ENCODE peak calls at places on chromosome 17, in four cellular contexts. U is H1, Y is HepG2, C is GM12878. R is an unnamed sample.

GRCh38 chr17:1755252-1755992 is 6.4 kb upstream of the SERPINF1 start:
- DNase-seq in U (no peak), Y (no peak), C (no peak), R (no peak)

GRCh38 chr17:31657876-31658275 is 201.2 kb downstream of the COPRS start:
- DNase-seq in U (no peak), Y (no peak), C (no peak), R (no peak)

GRCh38 chr17:17119533-17119932 is 77.3 kb downstream of the MPRIP start:
- DNase-seq in U (no peak), Y (no peak), C (peak; percentile 11), R (no peak)

GRCh38 chr17:7308625-7309433 is 1.4 kb downstream of the EIF5A start:
- DNase-seq in U (peak; percentile 75), Y (peak; percentile 79), C (peak; percentile 67), R (peak; percentile 35)

GRCh38 chr17:29929006-29929543 is 953 bp downstream of the SSH2 start:
- DNase-seq in U (peak; percentile 53), Y (peak; percentile 21), C (no peak), R (peak; percentile 22)

GRCh38 chr17:58232707-58233156 is 5.7 kb upstream of the LPO start:
- DNase-seq in U (no peak), Y (no peak), C (peak; percentile 87), R (peak; percentile 57)

GRCh38 chr17:47223007-47223406 is 13.9 kb downstream of the MYL4 start:
- DNase-seq in U (no peak), Y (no peak), C (no peak), R (no peak)

GRCh38 chr17:19569785-19570496 is 36.3 kb downstream of the SLC47A1 start:
- DNase-seq in U (no peak), Y (no peak), C (no peak), R (no peak)

GRCh38 chr17:76701471-76701967 is 9.2 kb downstream of the MXRA7 start:
- DNase-seq in U (no peak), Y (peak; percentile 80), C (no peak), R (no peak)

GRCh38 chr17:80968602-80969029 is 23.0 kb upstream of the CHMP6 start:
- DNase-seq in U (no peak), Y (no peak), C (no peak), R (no peak)

GRCh38 chr17:4934173-4934979 is 2.3 kb downstream of the GP1BA start:
- DNase-seq in U (no peak), Y (peak; percentile 46), C (no peak), R (peak; percentile 28)

GRCh38 chr17:39107973-39108372 is 43.5 kb downstream of the PLXDC1 start:
- DNase-seq in U (no peak), Y (no peak), C (no peak), R (peak; percentile 15)

GRCh38 chr17:36942031-36942599 is 4.8 kb downstream of the LHX1 start:
- DNase-seq in U (peak; percentile 80), Y (no peak), C (no peak), R (no peak)

GRCh38 chr17:65102235-65102634 is 34.9 kb upstream of the RGS9 start:
- DNase-seq in U (no peak), Y (no peak), C (no peak), R (no peak)

GRCh38 chr17:73342057-73342522 is 30.3 kb upstream of the CDC42EP4 start:
- DNase-seq in U (peak; percentile 78), Y (no peak), C (peak; percentile 20), R (no peak)

GRCh38 chr17:47999612-48000011 is 28.7 kb downstream of the CDK5RAP3 start:
- DNase-seq in U (no peak), Y (no peak), C (no peak), R (no peak)

GRCh38 chr17:3838206-3838605 is 7.8 kb downstream of the NCBP3 start:
- DNase-seq in U (no peak), Y (no peak), C (no peak), R (no peak)

GRCh38 chr17:51035436-51035835 is 85.2 kb downstream of the SPAG9 start:
- DNase-seq in U (no peak), Y (no peak), C (no peak), R (no peak)

GRCh38 chr17:58666858-58667267 is 25.0 kb downstream of the TEX14 start:
- DNase-seq in U (no peak), Y (no peak), C (no peak), R (peak; percentile 77)

GRCh38 chr17:27442702-27443101 is 13.5 kb upstream of the KSR1 start:
- DNase-seq in U (no peak), Y (no peak), C (no peak), R (no peak)
- TF ChIP-seq KDM1A in U (no peak), Y (no peak), C (no peak), R (no peak)

GRCh38 chr17:33014751-33015150 is 23.1 kb downstream of the SPACA3 start:
- DNase-seq in U (peak; percentile 22), Y (peak; percentile 15), C (no peak), R (no peak)
- H3K36me3 ChIP-seq in U (no peaks in the 10 kb centered on the region), Y (no peaks in the 10 kb centered on the region), C (no peaks in the 10 kb centered on the region), R (no peaks in the 10 kb centered on the region)

DNA sequence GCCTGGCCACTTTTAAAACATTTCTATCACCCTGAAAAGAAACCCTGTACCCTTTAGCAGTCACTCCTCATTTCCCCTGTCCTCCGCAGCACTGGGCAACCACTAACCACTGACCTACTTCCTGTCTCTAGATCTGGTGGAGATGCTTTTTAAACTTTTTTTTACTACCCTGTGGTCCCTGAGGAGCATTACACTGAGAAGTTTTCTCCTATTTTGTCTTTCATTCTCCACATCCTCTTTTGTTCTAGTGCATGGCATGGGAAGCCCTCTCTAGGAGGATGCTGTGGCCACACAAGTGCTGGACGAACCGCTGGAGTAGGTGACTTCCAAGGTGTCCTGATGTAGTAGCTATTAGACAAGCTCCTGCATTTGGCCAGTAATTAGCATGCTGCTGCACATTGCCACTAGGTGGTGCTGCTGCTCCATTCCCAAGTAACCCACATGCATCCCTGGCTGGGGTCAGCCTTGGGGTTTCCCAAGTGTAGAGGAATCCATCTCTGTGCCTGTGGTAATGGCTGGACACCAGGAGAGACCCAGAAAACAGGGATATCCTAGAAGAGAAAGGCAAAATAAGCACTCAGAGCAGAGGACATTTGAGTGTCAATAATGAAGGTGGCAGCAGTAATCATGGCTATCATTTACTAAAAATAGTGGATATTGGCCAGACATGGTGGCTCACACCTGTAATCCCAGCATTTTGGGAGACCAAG is 143.8 kb upstream of the CRHR1 start:
- DNase-seq in U (peak; percentile 89), Y (peak; percentile 81), C (peak; percentile 34), R (peak; percentile 83)
- TF ChIP-seq KDM1A in U (no peak), Y (no peak), C (no peak), R (no peak)

GRCh38 chr17:46028374-46028773 is 29.3 kb downstream of the STH start:
- DNase-seq in U (no peak), Y (no peak), C (no peak), R (no peak)

GRCh38 chr17:46027326-46028325 is 28.6 kb downstream of the STH start:
- DNase-seq in U (no peak), Y (no peak), C (no peak), R (no peak)

GRCh38 chr17:46026045-46026814 is 27.2 kb downstream of the STH start:
- DNase-seq in U (no peak), Y (no peak), C (no peak), R (no peak)

GRCh38 chr17:46025510-46025909 is 26.5 kb downstream of the STH start:
- DNase-seq in U (no peak), Y (no peak), C (no peak), R (no peak)

DNA sequence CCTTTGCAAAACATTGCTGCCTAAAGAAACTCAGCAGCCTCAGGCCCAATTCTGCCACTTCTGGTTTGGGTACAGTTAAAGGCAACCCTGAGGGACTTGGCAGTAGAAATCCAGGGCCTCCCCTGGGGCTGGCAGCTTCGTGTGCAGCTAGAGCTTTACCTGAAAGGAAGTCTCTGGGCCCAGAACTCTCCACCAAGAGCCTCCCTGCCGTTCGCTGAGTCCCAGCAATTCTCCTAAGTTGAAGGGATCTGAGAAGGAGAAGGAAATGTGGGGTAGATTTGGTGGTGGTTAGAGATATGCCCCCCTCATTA is 27.7 kb downstream of the STH start:
- DNase-seq in U (no peak), Y (no peak), C (no peak), R (no peak)
- H3K36me3 ChIP-seq in U (peaks cover 25% of the 10 kb centered on the region), Y (peaks cover 24% of the 10 kb centered on the region), C (peaks cover 9% of the 10 kb centered on the region), R (peaks cover 44% of the 10 kb centered on the region)

GRCh38 chr17:43020030-43020621 is 2.1 kb downstream of the VAT1 start:
- DNase-seq in U (no peak), Y (no peak), C (no peak), R (no peak)
- TF ChIP-seq KDM1A in U (no peak), Y (no peak), C (no peak), R (no peak)